ENCODE peak calls at places on chromosome 17, in five cellular contexts. B is NCI-H1092; I is stimulated activated CD4-positive, alpha-beta T cell treated with anti-CD3 and anti-CD28 coated beads, Interleukin-1b, Interleukin-23, amount 100 ng/mL, for 24 hours; S is hypothalamus; C is non-pigmented ciliary epithelial cell. G is an unnamed sample.

GRCh38 chr17:78179372-78179771 is 7.5 kb downstream of the TK1 start:
- DNase-seq in I (no peak), B (no peak), C (peak), S (no peak), G (no peak)

GRCh38 chr17:1039511-1040215 is 42.7 kb downstream of the TIMM22 start:
- DNase-seq in C (no peak), B (no peak), S (peak), I (no peak), G (no peak)

GRCh38 chr17:39027037-39027436 is 59.8 kb upstream of the FBXO47 start:
- DNase-seq in S (no peak), B (peak), C (no peak), I (peak), G (no peak)

GRCh38 chr17:47978324-47978723 is 7.4 kb downstream of the CDK5RAP3 start:
- DNase-seq in I (peak), C (no peak), S (peak), B (peak), G (peak)

GRCh38 chr17:59154335-59154720 is 658 bp downstream of the SKA2 start:
- DNase-seq in I (peak), S (peak), C (no peak), B (peak), G (peak)

GRCh38 chr17:44655983-44656700 is at the start of gene MEIOC:
- DNase-seq in C (no peak), B (no peak), I (peak), S (no peak), G (no peak)

GRCh38 chr17:45101546-45101882 is 30.8 kb downstream of the PLCD3 start:
- DNase-seq in I (no peak), C (no peak), S (no peak), B (no peak), G (no peak)

GRCh38 chr17:74446551-74447500 is 14.9 kb downstream of the GPRC5C start:
- DNase-seq in S (peak), C (no peak), B (no peak), I (no peak), G (no peak)

GRCh38 chr17:51711581-51711980 is 446.9 kb downstream of the CA10 start:
- DNase-seq in I (no peak), B (no peak), S (no peak), C (no peak), G (no peak)

GRCh38 chr17:2815781-2816185 is 19.5 kb downstream of the RAP1GAP2 start:
- DNase-seq in I (no peak), B (no peak), S (no peak), C (no peak), G (no peak)

GRCh38 chr17:76449126-76449525 is 3.8 kb downstream of the UBE2O start:
- DNase-seq in C (no peak), B (no peak), I (no peak), S (no peak), G (no peak)

GRCh38 chr17:81518785-81519283 is 6.2 kb upstream of the ACTG1 start:
- DNase-seq in B (no peak), I (no peak), C (no peak), S (no peak), G (no peak)

GRCh38 chr17:42394838-42395237 is 6.6 kb upstream of the STAT3 start:
- DNase-seq in B (no peak), C (no peak), S (no peak), I (no peak), G (no peak)

GRCh38 chr17:29905879-29906167 is 24.2 kb downstream of the SSH2 start:
- DNase-seq in B (no peak), C (no peak), I (no peak), S (no peak), G (no peak)

GRCh38 chr17:39198186-39198566 is 707 bp upstream of the CACNB1 start:
- DNase-seq in B (no peak), C (no peak), I (no peak), S (no peak), G (no peak)

GRCh38 chr17:38434178-38434665 is 6.0 kb downstream of the ARHGAP23 start:
- DNase-seq in I (no peak), B (no peak), C (no peak), S (peak), G (peak)

GRCh38 chr17:48718781-48719641 is 3.3 kb downstream of the PRAC1 start:
- DNase-seq in B (no peak), I (no peak), S (no peak), C (no peak), G (no peak)

GRCh38 chr17:78383725-78384471 is 5.4 kb downstream of the PGS1 start:
- DNase-seq in S (peak), I (peak), C (peak), B (no peak), G (peak)

GRCh38 chr17:69669441-69670178 is 255.1 kb downstream of the MAP2K6 start:
- DNase-seq in I (no peak), B (peak), S (no peak), C (no peak), G (no peak)

GRCh38 chr17:48477235-48477634 is 47.2 kb upstream of the SKAP1 start:
- DNase-seq in S (no peak), B (no peak), C (no peak), I (no peak), G (no peak)

GRCh38 chr17:3602499-3602898 is 6.7 kb downstream of the TRPV1 start:
- DNase-seq in C (no peak), S (no peak), B (no peak), I (no peak), G (no peak)

GRCh38 chr17:35534694-35535093 is 2.8 kb downstream of the SLFN12L start:
- DNase-seq in I (no peak), C (no peak), S (no peak), B (no peak), G (no peak)

GRCh38 chr17:48262982-48263586 is 155.5 kb downstream of the SNX11 start:
- DNase-seq in B (peak), I (no peak), S (no peak), C (no peak), G (no peak)

GRCh38 chr17:56653877-56654276 is 60.4 kb downstream of the NOG start:
- DNase-seq in C (peak), I (peak), B (no peak), S (no peak), G (no peak)

GRCh38 chr17:49705254-49705653 is 2.5 kb downstream of the SLC35B1 start:
- DNase-seq in I (no peak), C (no peak), B (no peak), S (no peak), G (no peak)

GRCh38 chr17:49521521-49522185 is 26.6 kb downstream of the NGFR start:
- DNase-seq in I (no peak), C (no peak), B (no peak), S (no peak), G (no peak)

GRCh38 chr17:30323895-30324319 is 9.9 kb downstream of the TMIGD1 start:
- DNase-seq in B (no peak), C (no peak), I (peak), S (no peak), G (no peak)

GRCh38 chr17:8855477-8856204 is 11.8 kb downstream of the PIK3R6 start:
- DNase-seq in S (no peak), B (no peak), I (no peak), C (no peak), G (no peak)

GRCh38 chr17:42042598-42043319 is 7.6 kb downstream of the C17orf113 start:
- DNase-seq in S (no peak), B (no peak), I (no peak), C (no peak), G (no peak)

GRCh38 chr17:57404073-57404472 is 147.8 kb downstream of the MSI2 start:
- DNase-seq in S (no peak), C (no peak), I (no peak), B (no peak), G (no peak)

GRCh38 chr17:33521784-33522183 is 228.7 kb upstream of the ASIC2 start:
- DNase-seq in C (no peak), B (no peak), S (no peak), I (no peak), G (no peak)

GRCh38 chr17:47705536-47706481 is 11.8 kb downstream of the TBKBP1 start:
- DNase-seq in I (peak), B (no peak), S (no peak), C (no peak), G (no peak)

GRCh38 chr17:78249836-78250806 is 18.7 kb downstream of the TMEM235 start:
- DNase-seq in B (no peak), C (no peak), S (no peak), I (no peak), G (no peak)

GRCh38 chr17:59561042-59561441 is 4.4 kb upstream of the DHX40 start:
- DNase-seq in S (no peak), I (no peak), B (no peak), C (no peak), G (no peak)

GRCh38 chr17:80866050-80866793 is 125.4 kb upstream of the CHMP6 start:
- DNase-seq in I (peak), S (peak), C (no peak), B (peak), G (peak)

GRCh38 chr17:82648761-82649474 is 674 bp upstream of the WDR45B start:
- DNase-seq in S (peak), B (no peak), C (no peak), I (no peak), G (no peak)

G was measured in nucleus accumbens.